ENCODE peak calls at places on chromosome 11, in five cellular contexts. B, G, M, O and Y are unnamed samples.

GRCh38 chr11:104151404-104152204 is 12.3 kb downstream of the PDGFD start:
- DNase-seq in G (no peak), O (peak), B (peak), M (no peak), Y (peak)

GRCh38 chr11:105960252-105961245 is 61.5 kb downstream of the MSANTD4 start:
- DNase-seq in M (peak), G (peak), B (no peak), O (no peak), Y (no peak)

GRCh38 chr11:69801513-69802335 is 17.5 kb downstream of the FGF3 start:
- DNase-seq in B (no peak), G (peak), M (peak), O (peak), Y (peak)

GRCh38 chr11:46337626-46338345 is 9.5 kb upstream of the DGKZ start:
- DNase-seq in G (no peak), O (no peak), M (no peak), B (no peak), Y (no peak)

GRCh38 chr11:44726278-44727113 is at the start of gene TSPAN18:
- DNase-seq in B (peak), M (peak), O (peak), G (peak), Y (no peak)

GRCh38 chr11:121929581-121929980 is 186.4 kb downstream of the BLID start:
- DNase-seq in M (peak), O (no peak), B (peak), G (peak), Y (no peak)

GRCh38 chr11:34719303-34719848 is 98.5 kb downstream of the EHF start:
- DNase-seq in G (no peak), O (no peak), B (no peak), M (no peak), Y (no peak)

GRCh38 chr11:106585061-106585460 is 433.2 kb downstream of the GUCY1A2 start:
- DNase-seq in G (peak), O (no peak), B (peak), M (peak), Y (no peak)

GRCh38 chr11:105357146-105357545 is 217.6 kb upstream of the CARD18 start:
- DNase-seq in G (no peak), B (no peak), O (no peak), M (no peak), Y (no peak)

GRCh38 chr11:35558468-35558867 is 33.1 kb upstream of the PAMR1 start:
- DNase-seq in O (no peak), B (no peak), M (no peak), G (no peak), Y (no peak)

GRCh38 chr11:63942803-63943202 is 4.0 kb downstream of the NAA40 start:
- DNase-seq in M (no peak), G (no peak), O (no peak), B (no peak), Y (no peak)

GRCh38 chr11:133082453-133082781 is 449.9 kb downstream of the OPCML start:
- DNase-seq in G (peak), B (no peak), O (no peak), M (peak), Y (no peak)

GRCh38 chr11:116438651-116439479 is 333.9 kb downstream of the BUD13 start:
- DNase-seq in O (no peak), M (no peak), B (no peak), G (no peak), Y (no peak)

GRCh38 chr11:31805629-31806185 is 5.4 kb downstream of the PAX6 start:
- DNase-seq in M (peak), G (peak), B (no peak), O (no peak), Y (no peak)

GRCh38 chr11:106088896-106089295 is 11.4 kb downstream of the AASDHPPT start:
- DNase-seq in B (peak), G (no peak), O (no peak), M (no peak), Y (no peak)

GRCh38 chr11:31788066-31788465 is 23.1 kb downstream of the PAX6 start:
- DNase-seq in O (no peak), M (no peak), B (no peak), G (peak), Y (no peak)

GRCh38 chr11:46743693-46744339 is 24.8 kb downstream of the F2 start:
- DNase-seq in M (no peak), O (no peak), G (no peak), B (no peak), Y (no peak)

GRCh38 chr11:82557274-82557673 is 176.4 kb downstream of the FAM181B start:
- DNase-seq in M (no peak), O (peak), B (no peak), G (no peak), Y (no peak)

GRCh38 chr11:126993599-126993998 is 7.0 kb downstream of the KIRREL3 start:
- DNase-seq in M (no peak), G (no peak), O (no peak), B (peak), Y (no peak)

GRCh38 chr11:62402226-62402625 is 16.6 kb upstream of the SCGB1A1 start:
- DNase-seq in M (no peak), G (no peak), B (peak), O (no peak), Y (no peak)

GRCh38 chr11:126172596-126173038 is 38.8 kb downstream of the RPUSD4 start:
- DNase-seq in M (no peak), G (no peak), O (no peak), B (peak), Y (no peak)

GRCh38 chr11:81772161-81772560 is 961.5 kb downstream of the FAM181B start:
- DNase-seq in B (peak), O (no peak), M (peak), G (peak), Y (no peak)

GRCh38 chr11:36131719-36132349 is 157.4 kb downstream of the COMMD9 start:
- DNase-seq in M (peak), O (peak), G (peak), B (peak), Y (no peak)

GRCh38 chr11:65954771-65955170 is 6.8 kb upstream of the SART1 start:
- DNase-seq in M (no peak), O (no peak), G (no peak), B (no peak), Y (no peak)

GRCh38 chr11:47932544-47932943 is 47.8 kb upstream of the PTPRJ start:
- DNase-seq in O (no peak), G (no peak), M (no peak), B (no peak), Y (no peak)
- TF ChIP-seq EZH2phosphoT487 in O (no peak), G (no peak), M (no peak), B (no peak), Y (no peak)

DNA sequence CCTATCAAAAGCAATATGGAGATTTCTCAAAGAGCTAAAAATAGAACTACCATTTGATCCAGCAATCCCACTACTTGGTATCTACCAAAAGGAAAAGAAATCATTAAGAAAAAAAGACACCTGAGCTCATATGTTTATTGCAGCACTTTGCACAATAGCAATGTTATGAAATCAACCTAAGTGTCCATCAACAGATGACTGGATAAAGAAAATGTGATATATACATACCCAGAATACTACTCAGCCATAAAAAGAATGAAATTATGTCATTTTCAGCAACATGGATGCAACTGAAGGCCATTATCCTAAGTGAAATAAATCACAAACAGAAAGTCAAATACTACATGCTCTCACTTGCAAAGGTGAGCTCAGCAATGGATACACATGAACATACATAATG is 1565.5 kb upstream of the RAG2 start:
- DNase-seq in O (no peak), G (no peak), B (no peak), M (no peak), Y (no peak)
- TF ChIP-seq EZH2phosphoT487 in O (no peak), G (no peak), B (no peak), M (no peak), Y (no peak)

GRCh38 chr11:2942872-2943710 is 13.9 kb upstream of the PHLDA2 start:
- DNase-seq in M (no peak), G (no peak), O (no peak), B (no peak), Y (no peak)

GRCh38 chr11:2942447-2942846 is 13.2 kb upstream of the PHLDA2 start:
- DNase-seq in B (no peak), G (no peak), O (no peak), M (no peak), Y (no peak)

GRCh38 chr11:2943711-2944118 is 14.5 kb upstream of the PHLDA2 start:
- DNase-seq in M (no peak), B (peak), O (no peak), G (no peak), Y (no peak)

GRCh38 chr11:2940930-2941821 is 12.0 kb upstream of the PHLDA2 start:
- DNase-seq in G (no peak), M (no peak), O (no peak), B (peak), Y (no peak)

GRCh38 chr11:2940166-2940929 is 11.1 kb upstream of the PHLDA2 start:
- DNase-seq in G (no peak), M (peak), B (peak), O (no peak), Y (peak)
- TF ChIP-seq EZH2phosphoT487 in G (no peak), M (no peak), B (no peak), O (no peak), Y (no peak)

GRCh38 chr11:74936087-74936486 is 12.8 kb downstream of the XRRA1 start:
- DNase-seq in G (no peak), B (no peak), M (no peak), O (no peak), Y (no peak)

GRCh38 chr11:74936976-74937375 is 11.9 kb downstream of the XRRA1 start:
- DNase-seq in O (no peak), G (no peak), M (no peak), B (no peak), Y (no peak)

GRCh38 chr11:74935285-74935684 is 13.6 kb downstream of the XRRA1 start:
- DNase-seq in B (no peak), G (no peak), M (no peak), O (no peak), Y (no peak)

GRCh38 chr11:74941492-74941891 is 7.4 kb downstream of the XRRA1 start:
- DNase-seq in M (no peak), B (no peak), G (no peak), O (no peak), Y (no peak)

GRCh38 chr11:74937696-74938475 is 11.0 kb downstream of the XRRA1 start:
- DNase-seq in M (no peak), G (no peak), B (peak), O (no peak), Y (no peak)
- TF ChIP-seq EZH2phosphoT487 in M (no peak), G (no peak), B (no peak), O (no peak), Y (no peak)

DNA sequence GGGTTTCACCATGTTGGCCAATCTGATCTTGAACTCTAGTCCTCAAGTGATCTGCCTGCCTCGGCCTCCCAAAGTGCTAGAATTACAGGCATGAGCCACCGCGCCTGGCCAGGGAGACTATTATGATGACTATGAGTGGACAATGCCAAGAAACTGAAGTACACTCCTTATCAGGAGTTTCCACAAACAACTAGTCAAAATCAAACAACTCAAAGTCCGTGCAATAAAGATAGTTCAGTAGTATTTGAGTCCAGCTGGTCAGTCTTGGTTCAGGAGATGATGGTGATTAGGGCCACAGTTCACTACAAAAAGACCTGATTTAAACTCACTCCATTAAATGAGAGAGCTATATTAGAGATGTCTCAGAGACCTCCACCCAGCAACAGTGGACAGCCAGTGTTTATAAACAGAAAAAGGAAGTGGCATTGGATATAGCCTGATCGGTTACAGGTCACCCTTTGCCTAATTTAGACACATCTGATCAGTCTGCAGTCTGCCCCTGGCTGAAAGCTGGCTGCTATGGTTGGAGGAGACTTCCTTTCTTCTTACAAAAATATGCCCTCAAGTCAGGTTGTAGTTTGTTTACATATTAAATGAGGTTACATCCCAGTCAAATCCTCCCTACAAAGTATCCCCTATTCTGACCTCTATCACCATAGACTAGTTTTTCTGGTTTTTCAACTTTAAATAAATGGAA is 17.0 kb downstream of the CD3E start:
- DNase-seq in B (no peak), O (no peak), G (no peak), M (no peak), Y (no peak)
- TF ChIP-seq EZH2phosphoT487 in B (no peak), O (no peak), G (no peak), M (no peak), Y (no peak)

GRCh38 chr11:2418961-2419360 is 18.4 kb downstream of the TSSC4 start:
- DNase-seq in B (no peak), G (no peak), M (no peak), O (no peak), Y (no peak)
- TF ChIP-seq EZH2phosphoT487 in B (no peak), G (no peak), M (no peak), O (no peak), Y (no peak)

GRCh38 chr11:112364962-112365481 is 104.4 kb upstream of the PLET1 start:
- DNase-seq in M (no peak), B (peak), O (no peak), G (no peak), Y (no peak)
- TF ChIP-seq EZH2phosphoT487 in M (no peak), B (peak), O (no peak), G (no peak), Y (no peak)

GRCh38 chr11:98732947-98733346 is 287.8 kb upstream of the CNTN5 start:
- DNase-seq in G (no peak), B (no peak), O (no peak), M (no peak), Y (no peak)
- TF ChIP-seq EZH2phosphoT487 in G (no peak), B (no peak), O (no peak), M (no peak), Y (no peak)

GRCh38 chr11:120906752-120907151 is 117.2 kb upstream of the TBCEL start:
- DNase-seq in O (no peak), G (no peak), M (no peak), B (no peak), Y (no peak)

GRCh38 chr11:120909676-120910215 is 114.2 kb upstream of the TBCEL start:
- DNase-seq in G (no peak), M (no peak), B (no peak), O (no peak), Y (no peak)

GRCh38 chr11:120911943-120912342 is 112.0 kb upstream of the TBCEL start:
- DNase-seq in G (no peak), O (no peak), M (no peak), B (no peak), Y (no peak)

GRCh38 chr11:120907971-120908370 is 115.9 kb upstream of the TBCEL start:
- DNase-seq in G (no peak), M (no peak), O (no peak), B (no peak), Y (no peak)

DNA sequence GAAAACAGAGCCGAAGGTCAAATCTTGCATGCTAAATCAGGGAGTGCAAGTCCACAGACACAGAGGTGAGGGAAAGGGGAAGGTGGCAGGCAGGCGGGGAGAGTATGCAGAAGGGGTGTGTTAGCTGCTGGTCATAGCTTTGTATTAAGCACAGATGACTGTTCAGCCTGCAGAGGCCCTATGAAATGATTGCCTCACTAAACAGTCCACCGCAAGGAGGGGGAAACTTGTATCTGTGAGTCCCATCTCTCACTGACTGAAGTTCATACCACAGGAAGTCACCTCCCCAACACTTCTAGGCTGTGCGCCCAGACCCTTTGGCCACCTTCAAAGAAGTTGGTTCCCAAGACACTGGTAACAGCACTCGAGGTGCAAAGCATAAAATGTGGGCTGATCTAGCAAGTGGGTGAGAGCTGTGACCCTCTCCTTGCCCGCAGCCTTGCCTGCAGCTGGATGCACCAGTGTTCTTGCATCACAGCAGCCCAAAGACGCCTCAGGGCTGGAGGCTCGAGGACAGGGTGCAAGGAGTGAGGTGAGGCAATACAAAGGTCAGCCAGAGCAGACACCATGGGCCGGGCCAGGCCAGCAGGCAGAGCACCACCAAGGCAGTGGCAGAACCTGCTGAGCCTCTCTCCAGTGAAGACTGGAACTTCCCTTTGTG is 115.3 kb upstream of the TBCEL start:
- DNase-seq in B (no peak), G (no peak), M (no peak), O (no peak), Y (no peak)
- TF ChIP-seq EZH2phosphoT487 in B (no peak), G (no peak), M (no peak), O (no peak), Y (no peak)

DNA sequence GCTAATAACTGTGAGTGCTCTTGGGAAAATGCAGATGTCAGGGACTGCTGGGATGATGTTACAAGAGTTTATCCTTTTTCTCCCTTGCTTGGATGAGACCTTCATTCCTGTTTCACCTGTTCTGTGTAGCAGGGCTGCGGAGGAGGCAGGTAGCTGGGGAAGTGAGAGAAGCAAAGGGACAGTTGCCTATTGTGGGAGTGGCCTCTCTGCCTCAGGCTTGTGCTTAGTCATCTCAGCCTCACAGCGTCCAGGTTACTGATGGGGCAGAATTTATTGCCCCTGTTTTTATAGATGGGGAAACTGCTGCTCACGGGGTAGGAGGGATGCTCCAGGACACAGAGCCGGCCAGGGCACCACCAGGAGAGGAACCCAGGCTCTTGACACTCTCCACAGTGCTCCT is 1.7 kb downstream of the STX3 start:
- DNase-seq in O (no peak), M (peak), B (peak), G (no peak), Y (peak)
- TF ChIP-seq EZH2phosphoT487 in O (no peak), M (no peak), B (no peak), G (no peak), Y (no peak)